ENCODE peak calls at places on chromosome 16, in five cellular contexts. One of them, this sample, is unnamed.
A peak's percentile ranks its signal among the peaks of the same experiment; 100 is the strongest.

GRCh38 chr16:85650864-85651811 is 37.6 kb downstream of the GINS2 start:
- DNase-seq in breast epithelium: no peak
- DNase-seq in GM12878: no peak
- DNase-seq in cardiac fibroblast: no peak
- DNase-seq in epithelial cell of esophagus: no peak
- DNase-seq in this sample: no peak

GRCh38 chr16:29745126-29745852 is 501 bp downstream of the C16orf54 start:
- DNase-seq in breast epithelium: no peak
- DNase-seq in cardiac fibroblast: no peak
- DNase-seq in GM12878: no peak
- DNase-seq in epithelial cell of esophagus: no peak
- DNase-seq in this sample: no peak

GRCh38 chr16:10123141-10123540 is 59.1 kb downstream of the GRIN2A start:
- DNase-seq in cardiac fibroblast: no peak
- DNase-seq in epithelial cell of esophagus: no peak
- DNase-seq in breast epithelium: no peak
- DNase-seq in GM12878: no peak
- DNase-seq in this sample: no peak

GRCh38 chr16:64459821-64460220 is 662.0 kb downstream of the CDH11 start:
- DNase-seq in cardiac fibroblast: peak; percentile 76
- DNase-seq in breast epithelium: no peak
- DNase-seq in GM12878: no peak
- DNase-seq in epithelial cell of esophagus: no peak
- DNase-seq in this sample: no peak

GRCh38 chr16:66617728-66618127 is 13.2 kb downstream of the CMTM3 start:
- DNase-seq in cardiac fibroblast: no peak
- DNase-seq in breast epithelium: no peak
- DNase-seq in GM12878: no peak
- DNase-seq in epithelial cell of esophagus: no peak
- DNase-seq in this sample: peak; percentile 11

GRCh38 chr16:23401142-23401541 is 51.8 kb downstream of the COG7 start:
- DNase-seq in breast epithelium: no peak
- DNase-seq in epithelial cell of esophagus: no peak
- DNase-seq in cardiac fibroblast: no peak
- DNase-seq in GM12878: no peak
- DNase-seq in this sample: no peak

GRCh38 chr16:9521749-9522370 is 430.4 kb downstream of the HAPSTR1 start:
- DNase-seq in breast epithelium: no peak
- DNase-seq in epithelial cell of esophagus: no peak
- DNase-seq in GM12878: no peak
- DNase-seq in cardiac fibroblast: no peak
- DNase-seq in this sample: no peak

GRCh38 chr16:11213373-11213772 is 42.6 kb downstream of the SOCS1 start:
- DNase-seq in breast epithelium: no peak
- DNase-seq in cardiac fibroblast: no peak
- DNase-seq in epithelial cell of esophagus: no peak
- DNase-seq in GM12878: no peak
- DNase-seq in this sample: no peak

GRCh38 chr16:27718767-27719445 is 169.0 kb downstream of the KATNIP start:
- DNase-seq in GM12878: no peak
- DNase-seq in cardiac fibroblast: no peak
- DNase-seq in epithelial cell of esophagus: no peak
- DNase-seq in breast epithelium: no peak
- DNase-seq in this sample: no peak

GRCh38 chr16:48507886-48508285 is 102.1 kb downstream of the N4BP1 start:
- DNase-seq in cardiac fibroblast: no peak
- DNase-seq in epithelial cell of esophagus: no peak
- DNase-seq in breast epithelium: no peak
- DNase-seq in GM12878: no peak
- DNase-seq in this sample: no peak

GRCh38 chr16:54446639-54447038 is 160.1 kb upstream of the IRX3 start:
- DNase-seq in GM12878: no peak
- DNase-seq in epithelial cell of esophagus: peak; percentile 80
- DNase-seq in breast epithelium: no peak
- DNase-seq in cardiac fibroblast: peak; percentile 87
- DNase-seq in this sample: no peak

GRCh38 chr16:79639576-79640311 is 39.2 kb upstream of the MAF start:
- DNase-seq in GM12878: no peak
- DNase-seq in epithelial cell of esophagus: peak; percentile 90
- DNase-seq in breast epithelium: no peak
- DNase-seq in cardiac fibroblast: no peak
- DNase-seq in this sample: peak; percentile 69

GRCh38 chr16:82016964-82017363 is 5.7 kb upstream of the SDR42E1 start:
- DNase-seq in GM12878: no peak
- DNase-seq in epithelial cell of esophagus: peak; percentile 86
- DNase-seq in cardiac fibroblast: peak; percentile 33
- DNase-seq in breast epithelium: no peak
- DNase-seq in this sample: no peak

GRCh38 chr16:82020051-82020450 is 8.8 kb upstream of the SDR42E1 start:
- DNase-seq in GM12878: no peak
- DNase-seq in cardiac fibroblast: no peak
- DNase-seq in epithelial cell of esophagus: no peak
- DNase-seq in breast epithelium: no peak
- DNase-seq in this sample: no peak

GRCh38 chr16:82010649-82011048 is 621 bp downstream of the SDR42E1 start:
- DNase-seq in GM12878: no peak
- DNase-seq in epithelial cell of esophagus: no peak
- DNase-seq in breast epithelium: no peak
- DNase-seq in cardiac fibroblast: no peak
- DNase-seq in this sample: no peak

GRCh38 chr16:82011199-82011641 is at the start of gene SDR42E1:
- DNase-seq in GM12878: peak; percentile 13
- DNase-seq in cardiac fibroblast: no peak
- DNase-seq in breast epithelium: peak; percentile 71
- DNase-seq in epithelial cell of esophagus: peak; percentile 86
- DNase-seq in this sample: no peak

DNA sequence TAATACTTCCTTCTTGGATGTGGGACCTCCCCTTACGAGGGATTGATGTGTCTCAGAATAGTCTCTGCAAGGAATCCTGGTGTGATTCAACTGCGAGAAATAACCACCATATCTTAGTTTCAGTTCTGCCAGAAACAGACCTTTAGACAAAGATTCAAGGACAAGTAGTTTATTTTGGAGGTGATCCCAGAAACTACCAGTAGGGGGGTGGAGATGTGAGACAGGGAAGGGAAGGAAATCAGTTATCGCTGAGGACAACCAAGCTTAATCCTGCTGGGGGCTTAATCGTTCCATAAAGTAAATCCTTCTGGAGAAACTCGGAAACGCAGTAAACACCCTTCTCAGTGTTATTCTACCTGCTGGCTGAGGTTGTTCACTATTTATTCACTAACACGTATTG is 5.0 kb upstream of the SDR42E1 start:
- DNase-seq in epithelial cell of esophagus: peak; percentile 56
- DNase-seq in cardiac fibroblast: peak; percentile 23
- DNase-seq in GM12878: no peak
- DNase-seq in breast epithelium: no peak
- DNase-seq in this sample: no peak
- TF ChIP-seq CTCF in epithelial cell of esophagus: peak; percentile 55
- TF ChIP-seq CTCF in cardiac fibroblast: peak; percentile 47
- TF ChIP-seq CTCF in GM12878: no peak
- TF ChIP-seq CTCF in breast epithelium: no peak
- TF ChIP-seq CTCF in this sample: peak; percentile 23

DNA sequence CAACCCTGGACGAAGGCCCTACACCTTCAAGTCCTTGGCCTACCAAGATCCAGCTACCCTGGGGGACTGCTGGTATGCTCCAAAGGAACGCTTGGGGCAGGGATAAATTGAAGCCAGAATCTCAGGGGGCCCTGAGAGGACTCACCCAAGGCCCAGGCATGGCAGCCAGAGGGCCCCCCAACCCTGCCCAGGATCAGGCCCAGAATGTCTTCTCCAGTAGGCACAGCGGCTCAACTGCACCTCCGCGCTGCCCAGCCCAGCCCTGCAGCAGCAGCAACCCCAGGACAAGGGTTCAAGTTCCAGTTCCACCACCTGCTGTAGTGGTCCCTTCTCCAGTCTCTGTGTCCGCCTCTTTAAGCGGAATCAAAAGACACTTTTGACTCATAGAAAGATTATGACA is 2.2 kb downstream of the TFAP4 start:
- DNase-seq in breast epithelium: no peak
- DNase-seq in cardiac fibroblast: no peak
- DNase-seq in epithelial cell of esophagus: no peak
- DNase-seq in GM12878: no peak
- DNase-seq in this sample: no peak
- H3K4me3 ChIP-seq in breast epithelium: peak overlapping the region; percentile 99
- H3K4me3 ChIP-seq in cardiac fibroblast: no peak overlapping the region
- H3K4me3 ChIP-seq in epithelial cell of esophagus: peak overlapping the region; percentile 81
- H3K4me3 ChIP-seq in GM12878: peak overlapping the region; percentile 91
- H3K4me3 ChIP-seq in this sample: peak overlapping the region; percentile 64

DNA sequence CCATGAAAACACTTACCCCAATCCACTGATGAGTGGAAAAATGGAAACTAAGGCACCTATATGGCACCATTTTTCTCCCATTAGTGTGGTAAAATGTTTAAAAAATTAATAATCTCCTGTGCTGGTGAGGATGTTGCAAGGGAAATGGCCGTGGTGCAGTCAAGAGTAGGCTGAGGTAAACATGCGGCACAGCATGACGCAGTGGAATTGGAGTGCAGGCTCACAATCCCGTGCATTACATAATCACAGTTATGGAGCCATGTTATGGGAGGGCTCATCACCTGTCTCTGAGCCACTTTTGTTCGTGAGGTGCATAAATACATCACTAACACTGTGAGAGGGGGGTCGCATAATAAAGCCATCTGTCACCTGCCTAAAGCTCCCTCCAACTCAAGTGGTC is 164.4 kb upstream of the XYLT1 start:
- DNase-seq in breast epithelium: no peak
- DNase-seq in epithelial cell of esophagus: no peak
- DNase-seq in GM12878: no peak
- DNase-seq in cardiac fibroblast: no peak
- DNase-seq in this sample: no peak
- TF ChIP-seq CTCF in breast epithelium: no peak
- TF ChIP-seq CTCF in epithelial cell of esophagus: no peak
- TF ChIP-seq CTCF in GM12878: no peak
- TF ChIP-seq CTCF in cardiac fibroblast: no peak
- TF ChIP-seq CTCF in this sample: no peak

GRCh38 chr16:88936913-88937666 is 39.9 kb downstream of the CBFA2T3 start:
- DNase-seq in GM12878: no peak
- DNase-seq in cardiac fibroblast: no peak
- DNase-seq in breast epithelium: no peak
- DNase-seq in epithelial cell of esophagus: no peak
- DNase-seq in this sample: no peak

GRCh38 chr16:88934066-88934667 is 42.8 kb downstream of the CBFA2T3 start:
- DNase-seq in breast epithelium: no peak
- DNase-seq in epithelial cell of esophagus: no peak
- DNase-seq in GM12878: no peak
- DNase-seq in cardiac fibroblast: no peak
- DNase-seq in this sample: no peak

GRCh38 chr16:88938933-88939813 is 37.8 kb downstream of the CBFA2T3 start:
- DNase-seq in GM12878: no peak
- DNase-seq in cardiac fibroblast: no peak
- DNase-seq in breast epithelium: no peak
- DNase-seq in epithelial cell of esophagus: no peak
- DNase-seq in this sample: no peak

GRCh38 chr16:88938119-88938932 is 38.7 kb downstream of the CBFA2T3 start:
- DNase-seq in breast epithelium: no peak
- DNase-seq in GM12878: no peak
- DNase-seq in cardiac fibroblast: no peak
- DNase-seq in epithelial cell of esophagus: no peak
- DNase-seq in this sample: no peak

DNA sequence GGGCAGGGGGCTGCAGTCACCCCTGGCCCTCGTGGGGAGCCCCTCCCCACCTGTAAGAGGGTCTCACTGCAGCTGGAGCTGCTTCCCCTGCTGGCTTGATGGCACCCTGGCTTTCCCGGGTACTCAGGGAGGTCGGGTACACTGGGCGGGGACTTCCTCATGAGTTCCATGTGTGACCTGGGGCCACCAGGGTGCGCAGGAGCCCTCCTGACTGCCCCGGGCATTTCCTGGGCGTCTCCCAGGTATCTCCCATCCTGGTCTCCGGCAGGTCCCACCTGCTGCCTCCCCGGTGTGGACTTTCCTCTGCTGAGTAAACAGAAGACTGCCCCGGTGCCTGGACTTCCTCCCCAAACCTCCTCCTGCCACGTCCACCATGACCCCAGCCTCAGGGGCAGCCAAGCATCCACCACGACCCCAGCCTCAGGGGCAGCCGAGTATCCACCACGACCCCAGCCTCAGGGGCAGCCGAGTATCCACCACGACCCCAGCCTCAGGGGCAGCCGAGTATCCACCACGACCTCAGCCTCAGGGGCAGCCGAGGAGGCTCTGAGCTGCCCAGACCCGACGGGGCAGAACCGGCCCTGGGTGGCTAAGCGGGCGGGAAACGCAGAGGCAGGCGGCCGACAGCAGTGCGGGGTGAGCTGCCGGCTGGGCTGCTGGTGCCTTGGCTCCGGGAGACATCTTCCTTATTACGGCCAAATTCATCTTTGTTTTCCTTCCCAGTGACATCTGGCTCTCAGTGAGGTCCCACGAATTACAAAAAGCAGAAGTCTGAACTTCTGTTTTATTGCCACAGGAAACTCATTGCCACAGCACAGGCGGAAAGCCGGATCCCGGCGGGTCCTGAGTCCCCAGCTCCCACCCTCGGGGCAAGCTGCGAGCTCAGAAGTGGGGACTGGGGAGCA is 40.7 kb downstream of the CBFA2T3 start:
- DNase-seq in GM12878: no peak
- DNase-seq in breast epithelium: no peak
- DNase-seq in cardiac fibroblast: no peak
- DNase-seq in epithelial cell of esophagus: no peak
- DNase-seq in this sample: no peak
- H3K4me3 ChIP-seq in GM12878: no peak overlapping the region
- H3K4me3 ChIP-seq in breast epithelium: no peak overlapping the region
- H3K4me3 ChIP-seq in cardiac fibroblast: no peak overlapping the region
- H3K4me3 ChIP-seq in epithelial cell of esophagus: no peak overlapping the region
- H3K4me3 ChIP-seq in this sample: no peak overlapping the region